ENCODE peak calls at places on chromosomes 3 and 15, in four cellular contexts. I is cardiac muscle cell, A is neural progenitor cell, K is hepatocyte. F is an unnamed sample. For H3K9me3, the result is how much of the 10 kb centered on the place peaks cover.

GRCh38 chr3:187739125-187739560 is 6.1 kb downstream of the BCL6 start:
- DNase-seq in K (no peak), I (no peak), A (no peak), F (peak)

GRCh38 chr3:53042654-53043053 is 3.2 kb downstream of the SFMBT1 start:
- DNase-seq in K (no peak), I (no peak), A (no peak), F (no peak)

GRCh38 chr15:99062226-99062625 is 42.7 kb upstream of the SYNM start:
- DNase-seq in K (no peak), A (no peak), I (no peak), F (no peak)

GRCh38 chr3:82807781-82808180 is 1046.3 kb upstream of the GBE1 start:
- DNase-seq in K (no peak), I (no peak), A (no peak), F (no peak)

GRCh38 chr3:191882289-191882688 is 421.3 kb downstream of the PYDC2 start:
- DNase-seq in I (peak), A (no peak), K (no peak), F (no peak)

GRCh38 chr15:78234515-78235040 is at the start of gene ACSBG1:
- DNase-seq in I (no peak), A (no peak), K (no peak), F (no peak)

GRCh38 chr3:127073931-127074820 is 91.3 kb downstream of the PLXNA1 start:
- DNase-seq in A (no peak), K (no peak), I (no peak), F (no peak)

GRCh38 chr15:40367673-40368611 is 9.9 kb downstream of the DISP2 start:
- DNase-seq in I (peak), A (peak), K (peak), F (peak)

GRCh38 chr3:145628211-145628610 is 532.8 kb downstream of the PLOD2 start:
- DNase-seq in A (no peak), I (no peak), K (no peak), F (no peak)

GRCh38 chr3:69724722-69725435 is 14.4 kb upstream of the MITF start:
- DNase-seq in I (peak), A (no peak), K (peak), F (no peak)

GRCh38 chr3:142866841-142867631 is 21.8 kb downstream of the PCOLCE2 start:
- DNase-seq in I (no peak), K (peak), A (peak), F (no peak)

GRCh38 chr15:68411276-68411675 is 20.7 kb downstream of the ITGA11 start:
- DNase-seq in I (no peak), A (no peak), K (no peak), F (no peak)

GRCh38 chr3:38343797-38344594 is 2.6 kb upstream of the XYLB start:
- DNase-seq in A (no peak), K (no peak), I (no peak), F (no peak)

GRCh38 chr15:89003865-89004725 is 84.2 kb upstream of the ABHD2 start:
- DNase-seq in K (peak), A (peak), I (peak), F (peak)

GRCh38 chr3:108973019-108973418 is 19.3 kb upstream of the GUCA1C start:
- DNase-seq in K (no peak), A (no peak), I (no peak), F (no peak)

GRCh38 chr3:14137445-14137844 is 12.6 kb downstream of the TMEM43 start:
- DNase-seq in A (no peak), I (no peak), K (no peak), F (no peak)

GRCh38 chr15:94739639-94740038 is 508.3 kb downstream of the MCTP2 start:
- DNase-seq in A (no peak), I (no peak), K (no peak), F (no peak)

GRCh38 chr3:159879598-159879997 is 109.0 kb upstream of the IL12A start:
- DNase-seq in K (no peak), I (no peak), A (no peak), F (no peak)

GRCh38 chr3:190695994-190696393 is 166.5 kb downstream of the GMNC start:
- DNase-seq in K (no peak), A (no peak), I (no peak), F (no peak)

GRCh38 chr3:106691476-106691875 is 685.8 kb upstream of the CCDC54 start:
- DNase-seq in I (no peak), A (no peak), K (no peak), F (no peak)

GRCh38 chr3:123076496-123077418 is 9.9 kb downstream of the PDIA5 start:
- DNase-seq in I (no peak), A (no peak), K (peak), F (no peak)

GRCh38 chr3:138230525-138230924 is 43.4 kb downstream of the ARMC8 start:
- DNase-seq in A (no peak), K (no peak), I (no peak), F (no peak)

GRCh38 chr3:141610993-141611392 is 124.2 kb downstream of the RASA2 start:
- DNase-seq in K (no peak), A (no peak), I (no peak), F (no peak)

GRCh38 chr3:63561879-63562278 is 90.6 kb upstream of the SNTN start:
- DNase-seq in I (no peak), K (no peak), A (no peak), F (no peak)

DNA sequence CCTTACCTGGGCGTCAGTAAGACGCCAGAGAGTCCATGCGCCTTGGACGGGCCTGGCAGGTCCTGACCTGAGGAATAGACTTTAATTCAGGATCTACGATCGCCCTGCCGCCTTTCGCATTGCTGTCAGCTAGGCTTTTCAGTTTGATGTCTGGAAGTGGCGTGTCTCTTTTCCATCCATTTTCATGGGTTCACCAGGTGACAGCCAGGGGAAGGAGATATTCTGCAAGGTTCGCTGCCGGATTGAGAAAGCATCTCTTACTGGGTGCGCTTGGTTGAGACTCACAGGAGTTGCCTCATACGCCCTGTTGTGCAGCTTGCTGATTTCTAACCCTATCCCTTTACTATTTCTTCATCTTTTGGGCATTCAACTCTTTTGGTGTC is 7.4 kb downstream of the EPHA3 start:
- DNase-seq in I (no peak), K (no peak), A (no peak), F (no peak)
- TF ChIP-seq CTCF in I (no peak), K (no peak), A (no peak), F (no peak)

GRCh38 chr3:24607281-24607680 is 112.6 kb upstream of the THRB start:
- DNase-seq in K (no peak), A (no peak), I (no peak), F (no peak)

GRCh38 chr3:24605511-24605910 is 110.9 kb upstream of the THRB start:
- DNase-seq in I (no peak), K (no peak), A (no peak), F (no peak)

GRCh38 chr3:24604215-24604614 is 109.6 kb upstream of the THRB start:
- DNase-seq in I (no peak), K (no peak), A (no peak), F (no peak)

GRCh38 chr3:24614353-24614752 is 119.7 kb upstream of the THRB start:
- DNase-seq in I (no peak), A (no peak), K (no peak), F (no peak)

GRCh38 chr3:24608701-24609387 is 114.2 kb upstream of the THRB start:
- DNase-seq in K (no peak), A (no peak), I (no peak), F (peak)
- H3K9me3 ChIP-seq in K (under half), A (under half), I (under half), F (under half)

DNA sequence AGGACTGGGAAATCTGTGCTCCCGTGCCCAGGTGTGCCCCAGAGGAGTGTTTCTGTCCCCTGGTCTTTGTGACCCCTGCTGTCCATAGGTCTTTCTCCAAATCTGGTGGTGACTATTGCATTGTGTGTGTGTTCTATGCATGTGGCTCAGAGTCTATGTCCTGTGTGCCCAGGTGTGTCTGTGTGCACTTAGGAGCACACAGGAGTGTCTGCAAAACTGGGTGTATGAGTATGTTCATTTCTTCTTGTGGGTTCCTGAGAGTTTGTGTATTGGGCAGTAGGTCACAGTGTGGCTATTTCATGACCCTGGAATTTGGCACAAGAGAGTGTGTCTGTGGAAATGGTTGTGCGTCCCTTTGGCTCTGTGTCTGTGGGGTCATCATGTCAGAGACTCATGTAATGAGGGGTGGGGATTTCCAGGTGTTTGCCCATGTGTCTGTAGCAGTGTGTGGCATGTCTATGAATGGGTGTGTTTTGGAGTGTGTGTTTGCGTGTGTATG is 1.2 kb upstream of the GATA2 start:
- DNase-seq in K (no peak), I (no peak), A (peak), F (no peak)
- TF ChIP-seq CTCF in K (no peak), I (no peak), A (no peak), F (no peak)

GRCh38 chr15:76267077-76267476 is 44.2 kb downstream of the ETFA start:
- DNase-seq in K (no peak), I (peak), A (no peak), F (no peak)
- H3K9me3 ChIP-seq in K (under half), I (under half), A (under half), F (under half)

GRCh38 chr3:99479768-99480167 is 158.6 kb upstream of the COL8A1 start:
- DNase-seq in I (no peak), K (no peak), A (no peak), F (no peak)

GRCh38 chr3:99483841-99484240 is 154.6 kb upstream of the COL8A1 start:
- DNase-seq in A (no peak), K (no peak), I (no peak), F (no peak)

GRCh38 chr3:99484871-99485270 is 153.5 kb upstream of the COL8A1 start:
- DNase-seq in K (no peak), I (no peak), A (peak), F (no peak)

GRCh38 chr3:99485286-99485685 is 153.1 kb upstream of the COL8A1 start:
- DNase-seq in A (no peak), K (no peak), I (no peak), F (no peak)

GRCh38 chr3:99482191-99482590 is 156.2 kb upstream of the COL8A1 start:
- DNase-seq in I (no peak), K (no peak), A (no peak), F (no peak)
- TF ChIP-seq CTCF in I (no peak), K (no peak), A (no peak), F (no peak)

GRCh38 chr3:43048470-43048869 is 57.4 kb downstream of the POMGNT2 start:
- DNase-seq in A (no peak), K (no peak), I (no peak), F (no peak)
- H3K9me3 ChIP-seq in A (under half), K (under half), I (under half), F (under half)

DNA sequence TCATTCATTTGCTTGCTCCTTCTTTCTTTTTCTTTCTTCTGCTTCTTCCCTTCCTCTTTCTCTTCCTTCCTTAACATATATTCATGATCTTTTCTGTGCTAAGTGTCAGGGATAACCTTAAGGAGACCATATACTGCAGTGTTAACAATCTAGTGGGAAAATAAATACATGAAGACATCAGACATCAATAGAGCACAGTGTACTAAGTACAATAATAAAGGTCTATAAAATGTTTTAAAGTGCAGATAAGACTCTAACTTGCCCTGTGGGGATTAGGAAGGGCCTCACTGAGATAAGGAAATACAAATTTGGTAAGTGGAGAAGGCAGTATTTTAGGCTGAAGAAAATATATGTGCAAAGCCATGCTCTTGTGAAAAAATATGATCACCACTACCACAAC is 49.2 kb upstream of the NANOGP8 start:
- DNase-seq in K (no peak), I (no peak), A (no peak), F (no peak)
- TF ChIP-seq CTCF in K (no peak), I (no peak), A (no peak), F (no peak)

DNA sequence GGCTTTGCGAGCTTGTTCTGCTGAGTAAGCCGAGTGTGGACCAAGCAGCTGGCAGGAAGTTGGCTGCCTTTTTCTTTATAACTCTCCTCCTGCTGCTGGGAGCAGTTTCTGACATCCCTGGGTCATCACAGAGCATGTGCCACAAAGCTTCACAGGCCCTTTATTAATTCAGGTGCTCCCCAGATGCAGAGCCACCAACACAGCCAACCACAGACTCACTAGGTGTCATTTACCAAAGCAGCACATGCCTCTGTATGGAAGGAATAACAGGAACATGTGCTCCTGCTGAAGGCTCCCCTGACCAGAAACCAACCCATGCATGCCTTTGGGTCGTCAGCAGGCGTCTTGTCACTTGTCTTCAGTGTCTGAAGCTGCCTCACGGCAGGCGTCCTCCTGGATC is 152.5 kb downstream of the ADAMTS17 start:
- DNase-seq in K (no peak), A (no peak), I (no peak), F (no peak)
- H3K9me3 ChIP-seq in K (under half), A (under half), I (under half), F (under half)

DNA sequence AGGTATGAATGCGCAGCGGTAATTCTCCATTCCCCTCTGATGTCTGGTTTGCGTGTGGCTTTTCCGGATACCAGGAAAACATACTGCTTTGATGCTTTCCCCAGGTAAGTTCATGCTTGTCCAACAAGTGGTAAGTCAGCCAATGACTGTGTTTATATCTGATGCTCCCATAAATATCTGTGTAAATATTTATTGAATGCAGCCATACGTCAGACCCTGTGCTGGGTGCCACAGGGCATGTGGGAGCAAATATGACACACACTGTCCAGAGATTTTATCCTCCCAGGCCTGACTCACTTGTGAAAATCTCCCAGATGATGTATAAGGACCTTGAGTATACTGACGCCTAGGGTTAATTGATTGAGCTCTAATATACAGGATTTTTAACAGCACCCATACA is 29.6 kb upstream of the CEMIP start:
- DNase-seq in I (no peak), A (no peak), K (no peak), F (no peak)
- TF ChIP-seq CTCF in I (no peak), A (no peak), K (no peak), F (no peak)